ENCODE peak calls at places on chromosome 20, in ten cellular contexts. One of them, this sample, is unnamed. For H3K27me3, the result is how much of the 10 kb centered on the place peaks cover.

GRCh38 chr20:61712632-61713031 is 353.0 kb downstream of the TAF4 start:
- DNase-seq in SK-N-SH: no peak
- DNase-seq in endothelial cell of umbilical vein: no peak
- DNase-seq in breast epithelium: no peak
- DNase-seq in HCT116: no peak
- DNase-seq in spleen: no peak
- DNase-seq in stomach: no peak
- DNase-seq in prostate gland: no peak
- DNase-seq in vagina: no peak
- DNase-seq in HL-60: no peak
- DNase-seq in this sample: no peak

GRCh38 chr20:35490736-35491181 is 35.4 kb downstream of the CEP250 start:
- DNase-seq in SK-N-SH: no peak
- DNase-seq in endothelial cell of umbilical vein: no peak
- DNase-seq in breast epithelium: no peak
- DNase-seq in HCT116: no peak
- DNase-seq in spleen: peak
- DNase-seq in stomach: no peak
- DNase-seq in prostate gland: no peak
- DNase-seq in vagina: no peak
- DNase-seq in HL-60: peak
- DNase-seq in this sample: peak

GRCh38 chr20:57772349-57772964 is 62.6 kb upstream of the PMEPA1 start:
- DNase-seq in SK-N-SH: no peak
- DNase-seq in endothelial cell of umbilical vein: peak
- DNase-seq in breast epithelium: no peak
- DNase-seq in HCT116: no peak
- DNase-seq in spleen: no peak
- DNase-seq in stomach: no peak
- DNase-seq in prostate gland: no peak
- DNase-seq in vagina: no peak
- DNase-seq in HL-60: no peak
- DNase-seq in this sample: no peak

GRCh38 chr20:31934968-31935764 is 16.7 kb downstream of the PDRG1 start:
- DNase-seq in SK-N-SH: peak
- DNase-seq in endothelial cell of umbilical vein: no peak
- DNase-seq in breast epithelium: no peak
- DNase-seq in HCT116: no peak
- DNase-seq in spleen: no peak
- DNase-seq in stomach: no peak
- DNase-seq in prostate gland: no peak
- DNase-seq in vagina: no peak
- DNase-seq in HL-60: no peak
- DNase-seq in this sample: no peak

GRCh38 chr20:62776692-62777527 is 19.4 kb upstream of the MRGBP start:
- DNase-seq in SK-N-SH: peak
- DNase-seq in endothelial cell of umbilical vein: no peak
- DNase-seq in breast epithelium: no peak
- DNase-seq in HCT116: peak
- DNase-seq in spleen: peak
- DNase-seq in stomach: peak
- DNase-seq in prostate gland: no peak
- DNase-seq in vagina: no peak
- DNase-seq in HL-60: peak
- DNase-seq in this sample: peak

GRCh38 chr20:39661833-39662232 is 699.7 kb downstream of the DHX35 start:
- DNase-seq in SK-N-SH: no peak
- DNase-seq in endothelial cell of umbilical vein: peak
- DNase-seq in breast epithelium: no peak
- DNase-seq in HCT116: no peak
- DNase-seq in spleen: no peak
- DNase-seq in stomach: no peak
- DNase-seq in prostate gland: no peak
- DNase-seq in vagina: no peak
- DNase-seq in HL-60: no peak
- DNase-seq in this sample: no peak

GRCh38 chr20:17504898-17505663 is 26.1 kb downstream of the BFSP1 start:
- DNase-seq in SK-N-SH: peak
- DNase-seq in endothelial cell of umbilical vein: peak
- DNase-seq in breast epithelium: peak
- DNase-seq in HCT116: peak
- DNase-seq in spleen: peak
- DNase-seq in stomach: peak
- DNase-seq in prostate gland: peak
- DNase-seq in vagina: no peak
- DNase-seq in HL-60: peak
- DNase-seq in this sample: peak

GRCh38 chr20:37226889-37227288 is 34.7 kb downstream of the GHRH start:
- DNase-seq in SK-N-SH: no peak
- DNase-seq in endothelial cell of umbilical vein: no peak
- DNase-seq in breast epithelium: no peak
- DNase-seq in HCT116: no peak
- DNase-seq in spleen: no peak
- DNase-seq in stomach: peak
- DNase-seq in prostate gland: no peak
- DNase-seq in vagina: no peak
- DNase-seq in HL-60: no peak
- DNase-seq in this sample: peak

GRCh38 chr20:61896058-61896961 is 169.4 kb downstream of the TAF4 start:
- DNase-seq in SK-N-SH: peak
- DNase-seq in endothelial cell of umbilical vein: peak
- DNase-seq in breast epithelium: no peak
- DNase-seq in HCT116: peak
- DNase-seq in spleen: peak
- DNase-seq in stomach: peak
- DNase-seq in prostate gland: no peak
- DNase-seq in vagina: no peak
- DNase-seq in HL-60: peak
- DNase-seq in this sample: peak

GRCh38 chr20:51402201-51402600 is 140.3 kb downstream of the NFATC2 start:
- DNase-seq in SK-N-SH: no peak
- DNase-seq in endothelial cell of umbilical vein: no peak
- DNase-seq in breast epithelium: peak
- DNase-seq in HCT116: no peak
- DNase-seq in spleen: peak
- DNase-seq in stomach: no peak
- DNase-seq in prostate gland: no peak
- DNase-seq in vagina: no peak
- DNase-seq in HL-60: peak
- DNase-seq in this sample: peak

GRCh38 chr20:21180248-21180647 is 54.4 kb downstream of the KIZ start:
- DNase-seq in SK-N-SH: no peak
- DNase-seq in endothelial cell of umbilical vein: no peak
- DNase-seq in breast epithelium: no peak
- DNase-seq in HCT116: no peak
- DNase-seq in spleen: no peak
- DNase-seq in stomach: no peak
- DNase-seq in prostate gland: no peak
- DNase-seq in vagina: no peak
- DNase-seq in HL-60: no peak
- DNase-seq in this sample: no peak

GRCh38 chr20:32456869-32457421 is 98.8 kb downstream of the ASXL1 start:
- DNase-seq in SK-N-SH: peak
- DNase-seq in endothelial cell of umbilical vein: no peak
- DNase-seq in breast epithelium: no peak
- DNase-seq in HCT116: no peak
- DNase-seq in spleen: no peak
- DNase-seq in stomach: peak
- DNase-seq in prostate gland: no peak
- DNase-seq in vagina: no peak
- DNase-seq in HL-60: no peak
- DNase-seq in this sample: no peak

GRCh38 chr20:43389231-43389630 is 68.5 kb upstream of the SRSF6 start:
- DNase-seq in SK-N-SH: no peak
- DNase-seq in endothelial cell of umbilical vein: no peak
- DNase-seq in breast epithelium: no peak
- DNase-seq in HCT116: no peak
- DNase-seq in spleen: no peak
- DNase-seq in stomach: no peak
- DNase-seq in prostate gland: no peak
- DNase-seq in vagina: no peak
- DNase-seq in HL-60: no peak
- DNase-seq in this sample: no peak

GRCh38 chr20:51725584-51726176 is 42.5 kb downstream of the ATP9A start:
- DNase-seq in SK-N-SH: no peak
- DNase-seq in endothelial cell of umbilical vein: no peak
- DNase-seq in breast epithelium: no peak
- DNase-seq in HCT116: no peak
- DNase-seq in spleen: no peak
- DNase-seq in stomach: no peak
- DNase-seq in prostate gland: no peak
- DNase-seq in vagina: no peak
- DNase-seq in HL-60: no peak
- DNase-seq in this sample: no peak

GRCh38 chr20:24838551-24839530 is 110.2 kb upstream of the CST7 start:
- DNase-seq in SK-N-SH: no peak
- DNase-seq in endothelial cell of umbilical vein: no peak
- DNase-seq in breast epithelium: no peak
- DNase-seq in HCT116: no peak
- DNase-seq in spleen: no peak
- DNase-seq in stomach: no peak
- DNase-seq in prostate gland: no peak
- DNase-seq in vagina: no peak
- DNase-seq in HL-60: no peak
- DNase-seq in this sample: no peak

GRCh38 chr20:24843443-24843715 is 105.7 kb upstream of the CST7 start:
- DNase-seq in SK-N-SH: no peak
- DNase-seq in endothelial cell of umbilical vein: no peak
- DNase-seq in breast epithelium: no peak
- DNase-seq in HCT116: no peak
- DNase-seq in spleen: no peak
- DNase-seq in stomach: no peak
- DNase-seq in prostate gland: no peak
- DNase-seq in vagina: no peak
- DNase-seq in HL-60: no peak
- DNase-seq in this sample: no peak

GRCh38 chr20:24837721-24838456 is 111.2 kb upstream of the CST7 start:
- DNase-seq in SK-N-SH: no peak
- DNase-seq in endothelial cell of umbilical vein: no peak
- DNase-seq in breast epithelium: no peak
- DNase-seq in HCT116: no peak
- DNase-seq in spleen: no peak
- DNase-seq in stomach: no peak
- DNase-seq in prostate gland: no peak
- DNase-seq in vagina: no peak
- DNase-seq in HL-60: no peak
- DNase-seq in this sample: no peak

GRCh38 chr20:24842591-24843442 is 106.3 kb upstream of the CST7 start:
- DNase-seq in SK-N-SH: no peak
- DNase-seq in endothelial cell of umbilical vein: no peak
- DNase-seq in breast epithelium: no peak
- DNase-seq in HCT116: no peak
- DNase-seq in spleen: no peak
- DNase-seq in stomach: no peak
- DNase-seq in prostate gland: no peak
- DNase-seq in vagina: no peak
- DNase-seq in HL-60: peak
- DNase-seq in this sample: peak

GRCh38 chr20:24840121-24840713 is 108.9 kb upstream of the CST7 start:
- DNase-seq in SK-N-SH: no peak
- DNase-seq in endothelial cell of umbilical vein: no peak
- DNase-seq in breast epithelium: no peak
- DNase-seq in HCT116: no peak
- DNase-seq in spleen: no peak
- DNase-seq in stomach: no peak
- DNase-seq in prostate gland: no peak
- DNase-seq in vagina: no peak
- DNase-seq in HL-60: no peak
- DNase-seq in this sample: no peak
- H3K27me3 ChIP-seq in SK-N-SH: under half
- H3K27me3 ChIP-seq in endothelial cell of umbilical vein: under half
- H3K27me3 ChIP-seq in breast epithelium: under half
- H3K27me3 ChIP-seq in HCT116: under half
- H3K27me3 ChIP-seq in spleen: under half
- H3K27me3 ChIP-seq in stomach: under half
- H3K27me3 ChIP-seq in prostate gland: under half
- H3K27me3 ChIP-seq in vagina: under half
- H3K27me3 ChIP-seq in HL-60: under half
- H3K27me3 ChIP-seq in this sample: under half

GRCh38 chr20:10228330-10228729 is 9.7 kb downstream of the SNAP25 start:
- DNase-seq in SK-N-SH: no peak
- DNase-seq in endothelial cell of umbilical vein: no peak
- DNase-seq in breast epithelium: no peak
- DNase-seq in HCT116: no peak
- DNase-seq in spleen: no peak
- DNase-seq in stomach: peak
- DNase-seq in prostate gland: no peak
- DNase-seq in vagina: no peak
- DNase-seq in HL-60: no peak
- DNase-seq in this sample: no peak

GRCh38 chr20:10225439-10226080 is 6.9 kb downstream of the SNAP25 start:
- DNase-seq in SK-N-SH: peak
- DNase-seq in endothelial cell of umbilical vein: no peak
- DNase-seq in breast epithelium: no peak
- DNase-seq in HCT116: no peak
- DNase-seq in spleen: no peak
- DNase-seq in stomach: no peak
- DNase-seq in prostate gland: no peak
- DNase-seq in vagina: no peak
- DNase-seq in HL-60: no peak
- DNase-seq in this sample: no peak

GRCh38 chr20:10236540-10237533 is 18.2 kb downstream of the SNAP25 start:
- DNase-seq in SK-N-SH: no peak
- DNase-seq in endothelial cell of umbilical vein: no peak
- DNase-seq in breast epithelium: no peak
- DNase-seq in HCT116: no peak
- DNase-seq in spleen: no peak
- DNase-seq in stomach: no peak
- DNase-seq in prostate gland: no peak
- DNase-seq in vagina: no peak
- DNase-seq in HL-60: no peak
- DNase-seq in this sample: no peak

GRCh38 chr20:10231290-10231689 is 12.7 kb downstream of the SNAP25 start:
- DNase-seq in SK-N-SH: no peak
- DNase-seq in endothelial cell of umbilical vein: no peak
- DNase-seq in breast epithelium: no peak
- DNase-seq in HCT116: no peak
- DNase-seq in spleen: no peak
- DNase-seq in stomach: no peak
- DNase-seq in prostate gland: no peak
- DNase-seq in vagina: no peak
- DNase-seq in HL-60: no peak
- DNase-seq in this sample: no peak
- TF ChIP-seq POLR2AphosphoS5 in SK-N-SH: no peak
- TF ChIP-seq POLR2AphosphoS5 in endothelial cell of umbilical vein: no peak
- TF ChIP-seq POLR2AphosphoS5 in breast epithelium: no peak
- TF ChIP-seq POLR2AphosphoS5 in HCT116: no peak
- TF ChIP-seq POLR2AphosphoS5 in spleen: no peak
- TF ChIP-seq POLR2AphosphoS5 in stomach: no peak
- TF ChIP-seq POLR2AphosphoS5 in prostate gland: no peak
- TF ChIP-seq POLR2AphosphoS5 in vagina: no peak
- TF ChIP-seq POLR2AphosphoS5 in HL-60: no peak
- TF ChIP-seq POLR2AphosphoS5 in this sample: no peak

GRCh38 chr20:25147716-25148115 is 47.8 kb upstream of the ENTPD6 start:
- DNase-seq in SK-N-SH: no peak
- DNase-seq in endothelial cell of umbilical vein: no peak
- DNase-seq in breast epithelium: no peak
- DNase-seq in HCT116: no peak
- DNase-seq in spleen: no peak
- DNase-seq in stomach: no peak
- DNase-seq in prostate gland: no peak
- DNase-seq in vagina: no peak
- DNase-seq in HL-60: no peak
- DNase-seq in this sample: no peak
- H3K27me3 ChIP-seq in SK-N-SH: under half
- H3K27me3 ChIP-seq in endothelial cell of umbilical vein: under half
- H3K27me3 ChIP-seq in breast epithelium: under half
- H3K27me3 ChIP-seq in HCT116: under half
- H3K27me3 ChIP-seq in spleen: under half
- H3K27me3 ChIP-seq in stomach: under half
- H3K27me3 ChIP-seq in prostate gland: under half
- H3K27me3 ChIP-seq in vagina: under half
- H3K27me3 ChIP-seq in HL-60: under half
- H3K27me3 ChIP-seq in this sample: under half

GRCh38 chr20:19284400-19285178 is 72.1 kb downstream of the SLC24A3 start:
- DNase-seq in SK-N-SH: no peak
- DNase-seq in endothelial cell of umbilical vein: no peak
- DNase-seq in breast epithelium: no peak
- DNase-seq in HCT116: no peak
- DNase-seq in spleen: no peak
- DNase-seq in stomach: no peak
- DNase-seq in prostate gland: no peak
- DNase-seq in vagina: no peak
- DNase-seq in HL-60: no peak
- DNase-seq in this sample: no peak
- TF ChIP-seq POLR2AphosphoS5 in SK-N-SH: no peak
- TF ChIP-seq POLR2AphosphoS5 in endothelial cell of umbilical vein: no peak
- TF ChIP-seq POLR2AphosphoS5 in breast epithelium: no peak
- TF ChIP-seq POLR2AphosphoS5 in HCT116: no peak
- TF ChIP-seq POLR2AphosphoS5 in spleen: no peak
- TF ChIP-seq POLR2AphosphoS5 in stomach: no peak
- TF ChIP-seq POLR2AphosphoS5 in prostate gland: no peak
- TF ChIP-seq POLR2AphosphoS5 in vagina: no peak
- TF ChIP-seq POLR2AphosphoS5 in HL-60: no peak
- TF ChIP-seq POLR2AphosphoS5 in this sample: peak

This sample was measured in transverse colon.